ENCODE peak calls at places on chromosome 7, in nine cellular contexts. Q is ELR; G is HTR-8/SVneo; W is EL; V is IMR-90; E is stimulated activated naive B cell treated with anti-CD40 and anti-IgM and Interleukin-4, amounts not matched to agents 10 μg/mL and 1 μg/mL and 100 μg/mL, for 72 hours; X is activated gamma-delta T cell; S is K562; F is M059J. P is an unnamed sample.

GRCh38 chr7:123598657-123599056 is 3.0 kb upstream of the ASB15 start:
- DNase-seq in Q (no peak), G (no peak), W (no peak), V (no peak), E (no peak), X (no peak), S (no peak), F (no peak), P (no peak)

GRCh38 chr7:55280031-55280454 is 85.1 kb upstream of the LANCL2 start:
- DNase-seq in Q (peak; percentile 81), G (peak; percentile 73), W (peak; percentile 74), V (peak; percentile 67), E (peak; percentile 21), X (no peak), S (peak; percentile 24), F (peak; percentile 72), P (peak; percentile 87)

GRCh38 chr7:144650439-144650838 is 185.4 kb downstream of the TPK1 start:
- DNase-seq in Q (no peak), G (no peak), W (no peak), V (no peak), E (no peak), X (no peak), S (no peak), F (no peak), P (no peak)

GRCh38 chr7:2399848-2400587 is 3.4 kb upstream of the CHST12 start:
- DNase-seq in Q (peak; percentile 93), G (peak; percentile 95), W (peak; percentile 94), V (peak; percentile 95), E (no peak), X (no peak), S (peak; percentile 46), F (peak; percentile 98), P (peak; percentile 90)

GRCh38 chr7:30996883-30997282 is 33.1 kb downstream of the GHRHR start:
- DNase-seq in Q (no peak), G (no peak), W (no peak), V (no peak), E (no peak), X (no peak), S (no peak), F (peak; percentile 53), P (no peak)

GRCh38 chr7:919924-920341 is 34.5 kb downstream of the ADAP1 start:
- DNase-seq in Q (no peak), G (no peak), W (no peak), V (no peak), E (no peak), X (no peak), S (no peak), F (no peak), P (no peak)

GRCh38 chr7:36895112-36895511 is 170.8 kb upstream of the AOAH start:
- DNase-seq in Q (no peak), G (no peak), W (no peak), V (no peak), E (no peak), X (no peak), S (no peak), F (peak; percentile 65), P (no peak)

GRCh38 chr7:24755541-24756416 is 1.5 kb downstream of the GSDME start:
- DNase-seq in Q (peak; percentile 95), G (peak; percentile 47), W (peak; percentile 60), V (peak; percentile 90), E (no peak), X (no peak), S (no peak), F (peak; percentile 93), P (no peak)

GRCh38 chr7:20351901-20352300 is 21.2 kb downstream of the ITGB8 start:
- DNase-seq in Q (peak; percentile 9), G (peak; percentile 14), W (peak; percentile 49), V (peak; percentile 53), E (no peak), X (no peak), S (no peak), F (peak; percentile 59), P (peak; percentile 61)

GRCh38 chr7:28686418-28686800 is 271.7 kb downstream of the TRIL start:
- DNase-seq in Q (peak; percentile 81), G (peak; percentile 25), W (peak; percentile 79), V (peak; percentile 79), E (no peak), X (no peak), S (no peak), F (peak; percentile 79), P (peak; percentile 43)

GRCh38 chr7:111108526-111108925 is 17.6 kb downstream of the LRRN3 start:
- DNase-seq in Q (peak; percentile 63), G (no peak), W (peak; percentile 49), V (peak; percentile 46), E (no peak), X (no peak), S (no peak), F (peak; percentile 50), P (peak; percentile 16)

GRCh38 chr7:87982163-87982562 is 48.1 kb downstream of the ADAM22 start:
- DNase-seq in Q (no peak), G (no peak), W (no peak), V (no peak), E (no peak), X (no peak), S (no peak), F (no peak), P (no peak)

GRCh38 chr7:2505401-2505800 is 14.2 kb upstream of the LFNG start:
- DNase-seq in Q (no peak), G (no peak), W (no peak), V (no peak), E (no peak), X (no peak), S (no peak), F (no peak), P (no peak)